ENCODE peak calls at places on chromosomes 3 and 15, in five cellular contexts. Z is sigmoid colon, U is pancreas, L is OCI-LY7, J is AG04450. C is an unnamed sample.

GRCh38 chr3:60010778-60011177 is 961.0 kb upstream of the CFAP20DC start:
- DNase-seq in Z (no peak), U (no peak), L (peak; percentile 27), J (no peak), C (no peak)

GRCh38 chr15:97972366-97972765 is 11.9 kb downstream of the ARRDC4 start:
- DNase-seq in Z (no peak), U (no peak), L (no peak), J (no peak), C (no peak)

GRCh38 chr3:157379741-157380140 is 56.9 kb upstream of the PTX3 start:
- DNase-seq in Z (no peak), U (no peak), L (no peak), J (no peak), C (no peak)

GRCh38 chr15:62558640-62559039 is 393.6 kb upstream of the C2CD4B start:
- DNase-seq in Z (no peak), U (no peak), L (no peak), J (no peak), C (no peak)

GRCh38 chr3:58422756-58423324 is 10.8 kb downstream of the PDHB start:
- DNase-seq in Z (no peak), U (no peak), L (no peak), J (no peak), C (no peak)

GRCh38 chr3:118729546-118729945 is 305.1 kb downstream of the IGSF11 start:
- DNase-seq in Z (no peak), U (no peak), L (no peak), J (no peak), C (no peak)

GRCh38 chr3:172039352-172040077 is at the start of gene FNDC3B:
- DNase-seq in Z (peak; percentile 97), U (peak; percentile 93), L (peak; percentile 95), J (peak; percentile 90), C (peak; percentile 80)

GRCh38 chr3:37712918-37713819 is 148.5 kb upstream of the CTDSPL start:
- DNase-seq in Z (no peak), U (no peak), L (no peak), J (no peak), C (no peak)

GRCh38 chr15:29139540-29140459 is 129.8 kb downstream of the NSMCE3 start:
- DNase-seq in Z (no peak), U (peak; percentile 72), L (peak; percentile 43), J (no peak), C (peak; percentile 61)

GRCh38 chr15:43776101-43776717 is 557 bp downstream of the ELL3 start:
- DNase-seq in Z (no peak), U (peak; percentile 49), L (peak; percentile 98), J (no peak), C (no peak)

GRCh38 chr3:46109635-46110005 is 82.3 kb upstream of the XCR1 start:
- DNase-seq in Z (no peak), U (no peak), L (no peak), J (no peak), C (no peak)

GRCh38 chr3:113249111-113249510 is 37.8 kb downstream of the BOC start:
- DNase-seq in Z (peak; percentile 74), U (no peak), L (no peak), J (no peak), C (no peak)

GRCh38 chr3:28853830-28854229 is 427.0 kb upstream of the RBMS3 start:
- DNase-seq in Z (no peak), U (no peak), L (no peak), J (no peak), C (no peak)

GRCh38 chr3:132284756-132285619 is 32.2 kb upstream of the ACP3 start:
- DNase-seq in Z (no peak), U (no peak), L (no peak), J (no peak), C (no peak)

GRCh38 chr15:67801926-67802914 is 23.1 kb upstream of the SKOR1 start:
- DNase-seq in Z (no peak), U (no peak), L (no peak), J (no peak), C (no peak)

GRCh38 chr3:33103480-33103879 is 6.5 kb upstream of the GLB1 start:
- DNase-seq in Z (no peak), U (no peak), L (no peak), J (no peak), C (no peak)

GRCh38 chr15:37891754-37892368 is 42.6 kb upstream of the TMCO5A start:
- DNase-seq in Z (no peak), U (no peak), L (peak; percentile 43), J (peak; percentile 37), C (no peak)

GRCh38 chr3:180049391-180049790 is 12.7 kb upstream of the PEX5L start:
- DNase-seq in Z (no peak), U (peak; percentile 11), L (no peak), J (no peak), C (no peak)

GRCh38 chr3:86867990-86868389 is 123.0 kb downstream of the VGLL3 start:
- DNase-seq in Z (no peak), U (no peak), L (no peak), J (peak; percentile 27), C (no peak)

GRCh38 chr3:29695201-29695904 is 414.5 kb downstream of the RBMS3 start:
- DNase-seq in Z (peak; percentile 73), U (no peak), L (no peak), J (peak; percentile 72), C (no peak)

GRCh38 chr3:51706021-51706485 is 815 bp upstream of the GRM2 start:
- DNase-seq in Z (no peak), U (no peak), L (no peak), J (no peak), C (no peak)

GRCh38 chr15:69388259-69388658 is 25.9 kb upstream of the KIF23 start:
- DNase-seq in Z (no peak), U (no peak), L (no peak), J (no peak), C (no peak)

GRCh38 chr3:140420621-140421357 is 257.1 kb upstream of the TRIM42 start:
- DNase-seq in Z (no peak), U (peak; percentile 56), L (no peak), J (peak; percentile 1), C (no peak)

GRCh38 chr3:184669578-184669977 is 42.3 kb downstream of the MAGEF1 start:
- DNase-seq in Z (no peak), U (no peak), L (no peak), J (no peak), C (no peak)

GRCh38 chr3:33430571-33430970 is 9.6 kb downstream of the UBP1 start:
- DNase-seq in Z (no peak), U (no peak), L (no peak), J (no peak), C (no peak)

GRCh38 chr3:52831500-52832301 is 1.2 kb upstream of the ITIH4 start:
- DNase-seq in Z (peak; percentile 85), U (peak; percentile 66), L (no peak), J (no peak), C (peak; percentile 49)

GRCh38 chr3:32460031-32460749 is 42.5 kb downstream of the CMTM6 start:
- DNase-seq in Z (no peak), U (no peak), L (peak; percentile 94), J (no peak), C (no peak)

GRCh38 chr3:42122261-42123011 is 31.3 kb downstream of the TRAK1 start:
- DNase-seq in Z (peak; percentile 36), U (no peak), L (no peak), J (no peak), C (no peak)

GRCh38 chr15:91908401-91908800 is 54.9 kb downstream of the SLCO3A1 start:
- DNase-seq in Z (no peak), U (no peak), L (no peak), J (peak; percentile 8), C (peak; percentile 27)

GRCh38 chr3:14439501-14440167 is 37.2 kb downstream of the SLC6A6 start:
- DNase-seq in Z (peak; percentile 78), U (peak; percentile 55), L (no peak), J (no peak), C (no peak)

GRCh38 chr3:4994144-4994730 is 15.0 kb downstream of the BHLHE40 start:
- DNase-seq in Z (no peak), U (no peak), L (no peak), J (no peak), C (peak; percentile 35)

GRCh38 chr3:101806491-101806890 is 27.5 kb downstream of the NXPE3 start:
- DNase-seq in Z (no peak), U (no peak), L (no peak), J (no peak), C (no peak)

GRCh38 chr3:69241769-69242168 is 119.4 kb upstream of the LMOD3 start:
- DNase-seq in Z (no peak), U (no peak), L (no peak), J (no peak), C (no peak)
- H3K27ac ChIP-seq in Z (no peak overlapping the region), U (no peak overlapping the region), L (no peak overlapping the region), J (no peak overlapping the region), C (no peak overlapping the region)

DNA sequence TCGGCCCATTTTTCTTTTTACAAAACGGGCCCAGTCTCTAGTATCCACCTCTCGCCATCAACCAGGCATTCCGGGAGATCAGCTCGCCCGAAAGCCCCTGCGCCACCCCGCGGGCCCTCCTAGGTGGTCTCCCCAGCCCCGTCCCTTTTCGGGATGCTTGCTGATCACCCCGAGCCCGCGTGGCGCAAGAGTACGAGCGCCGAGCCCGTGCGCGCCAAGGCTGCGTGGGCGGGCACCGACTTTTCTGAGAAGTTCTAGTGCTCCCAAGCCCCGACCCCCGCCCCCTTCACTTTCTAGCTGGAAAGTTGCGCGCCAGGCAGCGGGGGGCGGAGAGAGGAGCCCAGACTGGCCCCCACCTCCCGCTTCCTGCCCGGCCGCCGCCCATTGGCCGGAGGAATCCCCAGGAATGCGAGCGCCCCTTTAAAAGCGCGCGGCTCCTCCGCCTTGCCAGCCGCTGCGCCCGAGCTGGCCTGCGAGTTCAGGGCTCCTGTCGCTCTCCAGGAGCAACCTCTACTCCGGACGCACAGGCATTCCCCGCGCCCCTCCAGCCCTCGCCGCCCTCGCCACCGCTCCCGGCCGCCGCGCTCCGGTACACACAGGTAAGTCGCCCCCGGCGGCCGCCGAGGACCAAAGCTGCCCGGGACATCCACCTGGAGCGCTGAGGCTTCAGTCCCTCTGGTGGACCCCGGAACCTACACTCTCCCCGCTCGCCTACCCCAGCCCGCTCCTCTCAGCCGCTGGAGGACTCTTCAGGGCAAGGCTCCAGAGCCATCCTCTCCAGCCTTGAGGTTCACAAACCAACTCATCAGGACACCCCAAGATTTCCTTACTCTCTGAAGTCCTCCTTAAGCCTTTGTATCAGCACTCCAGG is at the start of gene THBS1:
- DNase-seq in Z (peak; percentile 97), U (peak; percentile 81), L (no peak), J (peak; percentile 95), C (peak; percentile 57)
- TF ChIP-seq CTCF in Z (no peak), U (no peak), L (no peak), J (peak; percentile 3), C (no peak)

GRCh38 chr3:49519916-49520385 is 34.3 kb upstream of the BSN start:
- DNase-seq in Z (no peak), U (no peak), L (no peak), J (no peak), C (no peak)
- H3K27ac ChIP-seq in Z (no peak overlapping the region), U (no peak overlapping the region), L (no peak overlapping the region), J (no peak overlapping the region), C (no peak overlapping the region)

DNA sequence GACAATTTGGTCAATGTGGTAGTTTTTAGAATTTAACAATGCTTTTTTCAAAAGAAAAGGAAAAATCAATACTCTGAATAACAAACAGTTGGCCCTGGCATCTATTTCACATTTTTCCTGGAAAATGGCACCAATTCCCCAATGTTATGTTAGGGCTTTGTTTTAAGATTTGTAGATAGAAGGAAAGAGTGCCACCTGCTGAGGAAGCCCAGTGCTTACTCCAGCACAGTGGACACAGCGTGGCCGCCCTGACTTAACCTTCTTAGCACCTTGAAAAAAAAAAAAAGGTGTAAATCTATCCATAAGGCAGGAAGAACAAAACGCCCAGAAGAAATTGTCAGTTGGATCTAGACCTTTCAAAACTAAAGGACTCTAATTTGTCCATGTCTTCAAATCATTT is 110.7 kb upstream of the CNTN4 start:
- DNase-seq in Z (no peak), U (peak; percentile 13), L (no peak), J (no peak), C (no peak)
- TF ChIP-seq CTCF in Z (no peak), U (peak; percentile 41), L (no peak), J (no peak), C (no peak)

C was measured in ascending aorta.